ENCODE peak calls at places on chromosomes 11 and 22, in four cellular contexts. E is NCI-H774, Y is hepatic stellate cell, P is IMR-90. O is an unnamed sample.

GRCh38 chr11:78228467-78228866 is 39.7 kb downstream of the USP35 start:
- DNase-seq in E (peak), Y (peak), P (peak), O (no peak)

GRCh38 chr11:61700221-61700620 is 20.0 kb downstream of the DAGLA start:
- DNase-seq in E (peak), Y (no peak), P (peak), O (peak)

GRCh38 chr11:124779568-124779967 is 17.5 kb upstream of the ESAM start:
- DNase-seq in E (no peak), Y (no peak), P (no peak), O (no peak)

GRCh38 chr11:132318421-132319157 is 948.2 kb downstream of the NTM start:
- DNase-seq in E (no peak), Y (peak), P (peak), O (no peak)

GRCh38 chr11:44861829-44862545 is 88.7 kb downstream of the TP53I11 start:
- DNase-seq in E (no peak), Y (peak), P (peak), O (peak)

GRCh38 chr11:9137293-9138132 is 46.1 kb upstream of the SCUBE2 start:
- DNase-seq in E (peak), Y (peak), P (peak), O (peak)

GRCh38 chr11:123470862-123471261 is 40.8 kb downstream of the GRAMD1B start:
- DNase-seq in E (no peak), Y (no peak), P (no peak), O (no peak)

GRCh38 chr11:58567889-58568512 is 7.7 kb downstream of the LPXN start:
- DNase-seq in E (peak), Y (peak), P (peak), O (no peak)

GRCh38 chr22:39955675-39956074 is 4.5 kb upstream of the TMA7B start:
- DNase-seq in E (no peak), Y (no peak), P (no peak), O (no peak)

GRCh38 chr11:134498326-134499139 is 86.5 kb upstream of the B3GAT1 start:
- DNase-seq in E (no peak), Y (no peak), P (no peak), O (peak)

GRCh38 chr11:123381817-123382554 is 48.1 kb upstream of the GRAMD1B start:
- DNase-seq in E (no peak), Y (no peak), P (no peak), O (no peak)

GRCh38 chr22:26429458-26430238 is 588 bp downstream of the ASPHD2 start:
- DNase-seq in E (no peak), Y (no peak), P (no peak), O (no peak)

GRCh38 chr11:99352642-99353041 is 331.9 kb downstream of the CNTN5 start:
- DNase-seq in E (no peak), Y (no peak), P (no peak), O (no peak)

GRCh38 chr11:71914127-71914526 is 14.3 kb downstream of the XNDC1N start:
- DNase-seq in E (no peak), Y (no peak), P (peak), O (no peak)

GRCh38 chr11:94183886-94184264 is 55.2 kb downstream of the PANX1 start:
- DNase-seq in E (no peak), Y (no peak), P (peak), O (no peak)

GRCh38 chr22:19579880-19580279 is 55.7 kb upstream of the CLDN5 start:
- DNase-seq in E (no peak), Y (no peak), P (no peak), O (no peak)

GRCh38 chr11:126343051-126343450 is 12.4 kb upstream of the ST3GAL4 start:
- DNase-seq in E (no peak), Y (no peak), P (no peak), O (no peak)

GRCh38 chr11:22460181-22460580 is 122.0 kb downstream of the SLC17A6 start:
- DNase-seq in E (no peak), Y (no peak), P (no peak), O (no peak)

GRCh38 chr11:44351898-44352498 is 42.1 kb upstream of the ALX4 start:
- DNase-seq in E (no peak), Y (no peak), P (no peak), O (no peak)

GRCh38 chr11:86162257-86162656 is 82.3 kb upstream of the EED start:
- DNase-seq in E (no peak), Y (peak), P (peak), O (no peak)

GRCh38 chr11:6862961-6863360 is at the start of gene OR10A2:
- DNase-seq in E (no peak), Y (no peak), P (peak), O (no peak)

GRCh38 chr22:31248138-31248745 is 36.1 kb downstream of the LIMK2 start:
- DNase-seq in E (no peak), Y (peak), P (peak), O (peak)

GRCh38 chr11:84720706-84721402 is 906.3 kb downstream of the DLG2 start:
- DNase-seq in E (peak), Y (no peak), P (no peak), O (peak)

GRCh38 chr11:76131585-76131984 is 74.7 kb downstream of the WNT11 start:
- DNase-seq in E (no peak), Y (no peak), P (no peak), O (no peak)

GRCh38 chr11:36148701-36149100 is 140.5 kb downstream of the COMMD9 start:
- DNase-seq in E (no peak), Y (no peak), P (no peak), O (no peak)

GRCh38 chr22:46055176-46055850 is 78.4 kb upstream of the WNT7B start:
- DNase-seq in E (no peak), Y (no peak), P (no peak), O (no peak)

GRCh38 chr11:100830295-100830694 is 143.2 kb downstream of the ARHGAP42 start:
- DNase-seq in E (no peak), Y (no peak), P (no peak), O (no peak)

GRCh38 chr22:49466926-49467590 is 360.6 kb downstream of the BRD1 start:
- DNase-seq in E (no peak), Y (no peak), P (no peak), O (no peak)

GRCh38 chr11:35166369-35167360 is 27.7 kb downstream of the CD44 start:
- DNase-seq in E (no peak), Y (peak), P (peak), O (no peak)

O was measured in ureter.